ENCODE peak calls at places on chromosomes 11 and 22, in five cellular contexts. F is HepG2, T is SK-N-SH, N is GM12878, O is K562. Z is an unnamed sample.

GRCh38 chr11:75338516-75339218 is 12.8 kb downstream of the ARRB1 start:
- DNase-seq in F (no peak), T (peak; percentile 52), O (no peak), N (no peak), Z (no peak)

GRCh38 chr11:44611687-44612437 is 46.4 kb downstream of the CD82 start:
- DNase-seq in F (no peak), T (no peak), O (no peak), N (peak; percentile 86), Z (no peak)

GRCh38 chr11:12540075-12540685 is 134.0 kb upstream of the TEAD1 start:
- DNase-seq in N (no peak), F (no peak), T (no peak), O (no peak), Z (no peak)

GRCh38 chr11:82521427-82521826 is 212.2 kb downstream of the FAM181B start:
- DNase-seq in T (no peak), O (no peak), N (no peak), F (no peak), Z (peak; percentile 16)

GRCh38 chr22:50308597-50308935 is 1.1 kb upstream of the PLXNB2 start:
- DNase-seq in O (peak; percentile 56), F (peak; percentile 59), T (no peak), N (no peak), Z (peak; percentile 37)

GRCh38 chr22:24289138-24289537 is 18.5 kb downstream of the SPECC1L start:
- DNase-seq in T (no peak), N (no peak), O (no peak), F (no peak), Z (no peak)

GRCh38 chr11:69914286-69915150 is 95.3 kb upstream of the FGF3 start:
- DNase-seq in T (no peak), O (no peak), N (no peak), F (no peak), Z (no peak)

GRCh38 chr11:12439615-12440014 is 62.2 kb downstream of the PARVA start:
- DNase-seq in N (no peak), O (no peak), T (no peak), F (no peak), Z (no peak)

GRCh38 chr11:2594267-2594666 is 105.5 kb downstream of the KCNQ1OT1 start:
- DNase-seq in F (no peak), N (no peak), T (no peak), O (no peak), Z (no peak)

GRCh38 chr11:71330349-71330748 is 78.0 kb upstream of the SHANK2 start:
- DNase-seq in F (no peak), N (no peak), T (no peak), O (no peak), Z (no peak)

GRCh38 chr11:61359541-61359940 is 2.1 kb downstream of the CYB561A3 start:
- DNase-seq in N (no peak), T (no peak), O (no peak), F (no peak), Z (no peak)

GRCh38 chr11:46114961-46115360 is 6.3 kb downstream of the PHF21A start:
- DNase-seq in T (no peak), O (no peak), F (no peak), N (no peak), Z (no peak)

GRCh38 chr11:16086229-16086628 is 270.1 kb downstream of the SOX6 start:
- DNase-seq in O (no peak), N (no peak), F (no peak), T (peak; percentile 52), Z (no peak)

GRCh38 chr22:43262990-43263644 is 76.2 kb upstream of the TTLL12 start:
- DNase-seq in O (peak; percentile 49), T (no peak), F (peak; percentile 85), N (peak; percentile 12), Z (peak; percentile 78)

GRCh38 chr11:129346916-129347315 is 28.7 kb upstream of the BARX2 start:
- DNase-seq in T (no peak), N (no peak), O (no peak), F (no peak), Z (no peak)

GRCh38 chr22:21937041-21937820 is 15.4 kb downstream of the PPM1F start:
- DNase-seq in O (no peak), T (no peak), F (no peak), N (no peak), Z (peak; percentile 55)

GRCh38 chr11:47464479-47464878 is 15.5 kb upstream of the RAPSN start:
- DNase-seq in N (no peak), O (no peak), F (no peak), T (no peak), Z (no peak)

GRCh38 chr11:33687733-33688479 is 12.7 kb downstream of the C11orf91 start:
- DNase-seq in F (peak; percentile 60), T (peak; percentile 71), O (peak; percentile 48), N (peak; percentile 33), Z (peak; percentile 37)

GRCh38 chr22:48050836-48051235 is 1288.4 kb downstream of the TBC1D22A start:
- DNase-seq in T (no peak), F (no peak), O (no peak), N (no peak), Z (no peak)

GRCh38 chr11:1827095-1827797 is 7.5 kb upstream of the SYT8 start:
- DNase-seq in N (no peak), F (peak; percentile 70), O (no peak), T (peak; percentile 89), Z (no peak)

GRCh38 chr11:113384551-113384950 is 3.0 kb upstream of the ANKK1 start:
- DNase-seq in O (no peak), T (no peak), F (peak; percentile 29), N (no peak), Z (no peak)

GRCh38 chr11:12110714-12111481 is 508 bp downstream of the MICAL2 start:
- DNase-seq in F (no peak), N (no peak), T (peak; percentile 50), O (no peak), Z (peak; percentile 23)

GRCh38 chr11:104275992-104276391 is 112.0 kb upstream of the PDGFD start:
- DNase-seq in T (no peak), O (no peak), F (no peak), N (no peak), Z (no peak)

GRCh38 chr22:43537019-43537585 is 125.3 kb downstream of the MPPED1 start:
- DNase-seq in O (peak; percentile 24), F (peak; percentile 22), N (no peak), T (no peak), Z (peak; percentile 30)

GRCh38 chr11:99988105-99988907 is 698.8 kb upstream of the ARHGAP42 start:
- DNase-seq in O (no peak), N (no peak), F (no peak), T (no peak), Z (no peak)

GRCh38 chr11:113645593-113646349 is 60.3 kb downstream of the TMPRSS5 start:
- DNase-seq in O (no peak), N (no peak), F (no peak), T (no peak), Z (no peak)

GRCh38 chr11:117186431-117186761 is 7.9 kb downstream of the SIDT2 start:
- DNase-seq in F (no peak), T (no peak), O (no peak), N (no peak), Z (no peak)

GRCh38 chr22:33421859-33422258 is 363.7 kb upstream of the SYN3 start:
- DNase-seq in N (no peak), F (no peak), O (no peak), T (no peak), Z (no peak)

GRCh38 chr22:33426451-33426850 is 368.3 kb upstream of the SYN3 start:
- DNase-seq in F (no peak), O (no peak), N (no peak), T (no peak), Z (no peak)

GRCh38 chr22:33431300-33431699 is 373.1 kb upstream of the SYN3 start:
- DNase-seq in F (no peak), T (no peak), O (no peak), N (no peak), Z (no peak)

DNA sequence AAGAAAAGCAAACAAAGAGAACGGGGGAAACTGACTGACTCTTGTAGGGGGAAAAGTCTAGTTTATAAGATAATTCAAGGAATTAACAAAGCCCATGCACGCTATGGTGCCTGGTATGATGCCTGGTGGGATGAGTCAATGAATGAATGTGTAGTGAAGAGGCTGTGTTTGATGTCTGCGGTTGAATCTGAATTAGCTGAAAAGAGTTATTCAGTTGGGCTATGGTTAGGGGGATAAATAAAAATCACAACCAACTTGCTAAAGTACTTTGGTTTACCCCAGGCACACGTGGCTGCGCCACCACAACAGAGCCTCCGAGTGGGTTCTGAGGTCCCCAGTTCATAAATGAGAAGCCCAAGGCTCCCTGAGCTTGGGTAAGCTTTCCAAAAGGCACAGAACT is 369.3 kb upstream of the SYN3 start:
- DNase-seq in F (no peak), T (no peak), O (no peak), N (no peak), Z (no peak)
- TF ChIP-seq REST in F (no peak), T (no peak), O (no peak), N (no peak), Z (no peak)

GRCh38 chr11:64875369-64876225 is 2.8 kb downstream of the EHD1 start:
- DNase-seq in T (no peak), F (no peak), N (no peak), O (no peak), Z (peak; percentile 94)

GRCh38 chr11:64878223-64878493 is 263 bp downstream of the EHD1 start:
- DNase-seq in N (no peak), O (no peak), T (no peak), F (no peak), Z (no peak)

GRCh38 chr11:64877390-64878222 is 815 bp downstream of the EHD1 start:
- DNase-seq in N (no peak), O (peak; percentile 53), F (no peak), T (peak; percentile 67), Z (no peak)

GRCh38 chr11:64876226-64876750 is 2.1 kb downstream of the EHD1 start:
- DNase-seq in N (no peak), O (no peak), T (no peak), F (no peak), Z (no peak)

GRCh38 chr11:64876835-64877341 is 1.5 kb downstream of the EHD1 start:
- DNase-seq in N (no peak), O (no peak), T (no peak), F (peak; percentile 39), Z (no peak)
- TF ChIP-seq GABPA in N (no peak), O (no peak), T (no peak), F (no peak), Z (no peak)

GRCh38 chr11:17206448-17206847 is 1.3 kb downstream of the PIK3C2A start:
- DNase-seq in T (no peak), O (no peak), N (no peak), F (no peak), Z (no peak)
- TF ChIP-seq REST in T (no peak), O (no peak), N (no peak), F (no peak), Z (no peak)

DNA sequence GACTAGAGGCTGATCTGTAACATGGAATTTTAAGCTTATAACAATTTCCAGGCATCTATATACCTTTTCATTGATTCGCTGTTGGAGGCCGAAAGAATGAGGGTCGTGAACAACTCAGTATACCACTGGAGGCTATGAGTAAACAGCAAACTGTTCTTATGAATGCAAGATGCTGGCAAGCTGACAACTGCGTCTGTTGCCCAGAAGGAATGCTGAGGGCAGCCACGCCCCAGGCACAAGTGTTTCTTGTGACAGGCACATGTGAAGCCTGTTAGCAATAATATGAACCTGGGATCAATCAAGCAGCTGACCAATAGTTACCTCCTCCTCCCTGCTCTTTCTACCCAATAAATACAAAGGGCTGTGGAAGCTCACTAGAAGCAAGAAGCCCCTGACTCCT is 15.3 kb downstream of the RTCB start:
- DNase-seq in N (no peak), F (no peak), O (no peak), T (no peak), Z (no peak)
- TF ChIP-seq GABPA in N (no peak), F (no peak), O (no peak), T (no peak), Z (no peak)

GRCh38 chr11:18632841-18633240 is 1.3 kb downstream of the SPTY2D1 start:
- DNase-seq in O (no peak), F (no peak), N (no peak), T (no peak), Z (no peak)
- TF ChIP-seq REST in O (no peak), F (no peak), N (no peak), T (no peak), Z (no peak)